ENCODE peak calls at places on chromosomes 2 and 18, in seven cellular contexts. J is Daoy, G is A549, E is EL, H is amniotic stem cell, I is GM04503, B is right cardiac atrium. V is an unnamed sample.

GRCh38 chr2:184677171-184677570 is 78.8 kb downstream of the ZNF804A start:
- DNase-seq in I (no peak), E (no peak), G (no peak), B (no peak), J (no peak), H (no peak), V (no peak)

GRCh38 chr2:232376260-232376659 is 2.3 kb upstream of the ALPP start:
- DNase-seq in H (no peak), B (no peak), J (no peak), G (no peak), E (no peak), I (no peak), V (no peak)

GRCh38 chr18:21853972-21854563 is 113.5 kb downstream of the MIB1 start:
- DNase-seq in B (no peak), I (peak; percentile 3), H (no peak), J (no peak), G (no peak), E (no peak), V (no peak)

GRCh38 chr2:74238879-74239278 is 40.5 kb downstream of the MTHFD2 start:
- DNase-seq in J (peak; percentile 11), H (no peak), B (no peak), I (peak; percentile 20), E (peak; percentile 66), G (no peak), V (peak; percentile 33)

GRCh38 chr2:234254783-234255521 is 204.4 kb downstream of the SPP2 start:
- DNase-seq in B (no peak), J (no peak), I (no peak), H (no peak), E (no peak), G (no peak), V (no peak)

GRCh38 chr2:121018136-121019057 is 266.6 kb downstream of the TFCP2L1 start:
- DNase-seq in H (no peak), J (no peak), I (no peak), B (peak; percentile 84), E (peak; percentile 15), G (no peak), V (peak; percentile 16)

GRCh38 chr2:159963700-159964099 is 98.7 kb downstream of the PLA2R1 start:
- DNase-seq in E (no peak), I (no peak), G (no peak), J (no peak), B (no peak), H (no peak), V (no peak)

GRCh38 chr2:179692610-179693009 is 168.8 kb downstream of the ZNF385B start:
- DNase-seq in B (no peak), J (no peak), I (no peak), G (no peak), E (peak; percentile 36), H (no peak), V (no peak)

GRCh38 chr2:96877513-96878159 is 7.8 kb upstream of the SEMA4C start:
- DNase-seq in E (no peak), H (no peak), B (no peak), G (no peak), I (no peak), J (peak; percentile 55), V (no peak)

GRCh38 chr18:3603460-3604259 is 153.7 kb downstream of the TGIF1 start:
- DNase-seq in B (no peak), G (no peak), I (peak; percentile 93), H (peak; percentile 96), J (peak; percentile 75), E (peak; percentile 95), V (peak; percentile 96)

GRCh38 chr18:42861259-42861658 is 254.2 kb downstream of the RIT2 start:
- DNase-seq in H (no peak), J (no peak), I (no peak), G (no peak), E (no peak), B (no peak), V (no peak)

GRCh38 chr2:148459300-148459891 is 185.2 kb upstream of the EPC2 start:
- DNase-seq in J (no peak), B (no peak), E (peak; percentile 13), H (no peak), G (no peak), I (no peak), V (no peak)

GRCh38 chr18:55100817-55101457 is 141.7 kb upstream of the CCDC68 start:
- DNase-seq in E (peak; percentile 75), H (no peak), I (no peak), B (no peak), G (peak; percentile 47), J (peak; percentile 8), V (peak; percentile 48)

GRCh38 chr2:240637901-240638175 is 12.6 kb downstream of the GPR35 start:
- DNase-seq in H (no peak), B (no peak), J (no peak), G (no peak), I (no peak), E (no peak), V (no peak)

GRCh38 chr2:96890726-96891385 is 21.0 kb upstream of the SEMA4C start:
- DNase-seq in E (no peak), G (no peak), J (no peak), H (no peak), I (no peak), B (no peak), V (no peak)